ENCODE peak calls at places on chromosomes 11 and 22, in nine cellular contexts. One of them, this sample, is unnamed.

GRCh38 chr22:49992921-49993648 is 19.5 kb downstream of the IL17REL start:
- DNase-seq in body of pancreas: peak
- DNase-seq in GM12865: peak
- DNase-seq in IMR-90: peak
- DNase-seq in A549: peak
- DNase-seq in foreskin fibroblast: peak
- DNase-seq in colonic mucosa: peak
- DNase-seq in epithelial cell of esophagus: peak
- DNase-seq in bronchial epithelial cell: peak
- DNase-seq in this sample: no peak

GRCh38 chr11:77249427-77249826 is 52.1 kb downstream of the GDPD4 start:
- DNase-seq in body of pancreas: no peak
- DNase-seq in GM12865: no peak
- DNase-seq in IMR-90: peak
- DNase-seq in A549: no peak
- DNase-seq in foreskin fibroblast: peak
- DNase-seq in colonic mucosa: no peak
- DNase-seq in epithelial cell of esophagus: peak
- DNase-seq in bronchial epithelial cell: peak
- DNase-seq in this sample: no peak

GRCh38 chr11:27395556-27396258 is 32.7 kb upstream of the CCDC34 start:
- DNase-seq in body of pancreas: peak
- DNase-seq in GM12865: no peak
- DNase-seq in IMR-90: peak
- DNase-seq in A549: peak
- DNase-seq in foreskin fibroblast: no peak
- DNase-seq in colonic mucosa: peak
- DNase-seq in epithelial cell of esophagus: peak
- DNase-seq in bronchial epithelial cell: peak
- DNase-seq in this sample: no peak

GRCh38 chr22:36417281-36417686 is 29.5 kb upstream of the MYH9 start:
- DNase-seq in body of pancreas: peak
- DNase-seq in GM12865: peak
- DNase-seq in IMR-90: peak
- DNase-seq in A549: no peak
- DNase-seq in foreskin fibroblast: peak
- DNase-seq in colonic mucosa: peak
- DNase-seq in epithelial cell of esophagus: peak
- DNase-seq in bronchial epithelial cell: peak
- DNase-seq in this sample: no peak

GRCh38 chr22:28341001-28341400 is 338.6 kb downstream of the TTC28 start:
- DNase-seq in body of pancreas: no peak
- DNase-seq in GM12865: no peak
- DNase-seq in IMR-90: peak
- DNase-seq in A549: no peak
- DNase-seq in foreskin fibroblast: peak
- DNase-seq in colonic mucosa: no peak
- DNase-seq in epithelial cell of esophagus: peak
- DNase-seq in bronchial epithelial cell: peak
- DNase-seq in this sample: no peak

GRCh38 chr11:61472868-61473267 is 35.7 kb upstream of the LRRC10B start:
- DNase-seq in body of pancreas: peak
- DNase-seq in GM12865: no peak
- DNase-seq in IMR-90: peak
- DNase-seq in A549: no peak
- DNase-seq in foreskin fibroblast: peak
- DNase-seq in colonic mucosa: no peak
- DNase-seq in epithelial cell of esophagus: no peak
- DNase-seq in bronchial epithelial cell: no peak
- DNase-seq in this sample: no peak

GRCh38 chr22:20146777-20147176 is 4.1 kb downstream of the CCDC188 start:
- DNase-seq in body of pancreas: no peak
- DNase-seq in GM12865: no peak
- DNase-seq in IMR-90: no peak
- DNase-seq in A549: no peak
- DNase-seq in foreskin fibroblast: no peak
- DNase-seq in colonic mucosa: no peak
- DNase-seq in epithelial cell of esophagus: no peak
- DNase-seq in bronchial epithelial cell: no peak
- DNase-seq in this sample: no peak

GRCh38 chr11:111730871-111731591 is 35.2 kb downstream of the PPP2R1B start:
- DNase-seq in body of pancreas: peak
- DNase-seq in GM12865: no peak
- DNase-seq in IMR-90: no peak
- DNase-seq in A549: peak
- DNase-seq in foreskin fibroblast: peak
- DNase-seq in colonic mucosa: peak
- DNase-seq in epithelial cell of esophagus: peak
- DNase-seq in bronchial epithelial cell: peak
- DNase-seq in this sample: no peak

GRCh38 chr11:912266-912665 is 1.7 kb upstream of the CHID1 start:
- DNase-seq in body of pancreas: no peak
- DNase-seq in GM12865: no peak
- DNase-seq in IMR-90: no peak
- DNase-seq in A549: no peak
- DNase-seq in foreskin fibroblast: no peak
- DNase-seq in colonic mucosa: no peak
- DNase-seq in epithelial cell of esophagus: no peak
- DNase-seq in bronchial epithelial cell: no peak
- DNase-seq in this sample: no peak

GRCh38 chr11:913043-913442 is 2.4 kb upstream of the CHID1 start:
- DNase-seq in body of pancreas: no peak
- DNase-seq in GM12865: no peak
- DNase-seq in IMR-90: no peak
- DNase-seq in A549: no peak
- DNase-seq in foreskin fibroblast: no peak
- DNase-seq in colonic mucosa: no peak
- DNase-seq in epithelial cell of esophagus: no peak
- DNase-seq in bronchial epithelial cell: no peak
- DNase-seq in this sample: no peak

GRCh38 chr11:910589-911030 is at the start of gene CHID1:
- DNase-seq in body of pancreas: peak
- DNase-seq in GM12865: peak
- DNase-seq in IMR-90: peak
- DNase-seq in A549: peak
- DNase-seq in foreskin fibroblast: peak
- DNase-seq in colonic mucosa: peak
- DNase-seq in epithelial cell of esophagus: peak
- DNase-seq in bronchial epithelial cell: peak
- DNase-seq in this sample: peak

GRCh38 chr11:911031-911889 is 650 bp upstream of the CHID1 start:
- DNase-seq in body of pancreas: peak
- DNase-seq in GM12865: peak
- DNase-seq in IMR-90: peak
- DNase-seq in A549: peak
- DNase-seq in foreskin fibroblast: peak
- DNase-seq in colonic mucosa: peak
- DNase-seq in epithelial cell of esophagus: peak
- DNase-seq in bronchial epithelial cell: peak
- DNase-seq in this sample: no peak

DNA sequence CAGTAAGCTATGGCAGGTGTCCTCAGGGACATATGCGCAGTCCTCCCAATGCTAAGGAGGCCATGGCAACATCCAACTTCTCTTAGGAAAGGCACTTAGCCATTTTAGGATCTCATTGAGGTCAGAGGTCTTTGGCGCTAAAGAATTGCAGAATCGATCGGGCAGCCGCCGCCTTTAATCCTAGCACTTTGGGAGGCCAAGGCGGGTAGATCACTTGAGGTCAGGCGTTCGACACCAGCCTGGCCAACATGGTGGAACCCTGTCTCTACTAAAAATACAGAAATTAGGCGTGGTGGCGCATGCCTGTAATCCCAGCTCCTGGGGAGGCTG is 1.2 kb upstream of the CHID1 start:
- DNase-seq in body of pancreas: no peak
- DNase-seq in GM12865: no peak
- DNase-seq in IMR-90: no peak
- DNase-seq in A549: no peak
- DNase-seq in foreskin fibroblast: no peak
- DNase-seq in colonic mucosa: no peak
- DNase-seq in epithelial cell of esophagus: no peak
- DNase-seq in bronchial epithelial cell: no peak
- DNase-seq in this sample: no peak
- H3K4me3 ChIP-seq in body of pancreas: no peak
- H3K4me3 ChIP-seq in GM12865: peak
- H3K4me3 ChIP-seq in IMR-90: no peak
- H3K4me3 ChIP-seq in A549: peak
- H3K4me3 ChIP-seq in foreskin fibroblast: peak
- H3K4me3 ChIP-seq in colonic mucosa: no peak
- H3K4me3 ChIP-seq in epithelial cell of esophagus: peak
- H3K4me3 ChIP-seq in bronchial epithelial cell: no peak
- H3K4me3 ChIP-seq in this sample: peak

DNA sequence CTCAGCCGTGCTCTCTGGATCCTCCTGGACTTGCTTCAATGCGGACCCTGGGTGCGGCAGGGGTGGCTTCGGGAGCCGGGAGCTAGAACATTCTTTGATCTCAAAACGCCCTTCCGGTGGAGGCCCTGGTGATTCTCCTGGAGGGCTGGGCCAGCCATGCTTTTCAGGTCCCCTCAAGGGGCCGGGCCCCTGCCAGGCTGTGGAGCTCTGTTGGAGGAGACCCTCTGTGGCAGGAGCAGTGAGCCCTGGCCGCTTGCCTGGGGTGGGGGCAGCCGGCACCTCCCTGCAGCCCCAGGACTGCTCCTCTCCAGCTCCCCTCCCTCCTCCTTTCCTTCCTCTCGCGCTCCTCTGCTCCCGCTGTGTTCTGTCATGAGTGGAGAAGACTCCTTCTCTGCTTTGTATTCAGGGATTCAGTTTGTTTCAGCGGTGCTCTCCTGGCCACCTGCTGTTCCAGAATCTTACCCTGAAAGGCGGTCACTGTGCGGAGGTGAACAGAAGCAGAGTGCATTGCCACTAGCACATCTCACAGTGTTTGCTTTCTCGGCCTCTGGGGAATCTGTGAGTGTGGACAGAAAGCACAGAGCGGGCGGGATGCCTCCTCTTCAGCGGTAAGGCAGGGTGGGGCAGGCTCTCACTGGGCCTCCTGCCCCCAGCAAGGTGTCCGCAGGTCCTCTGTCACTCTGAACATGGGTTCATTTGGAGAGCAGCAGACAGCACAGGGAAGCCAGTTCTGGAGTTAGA is 289.2 kb downstream of the TBC1D22A start:
- DNase-seq in body of pancreas: no peak
- DNase-seq in GM12865: no peak
- DNase-seq in IMR-90: no peak
- DNase-seq in A549: no peak
- DNase-seq in foreskin fibroblast: no peak
- DNase-seq in colonic mucosa: no peak
- DNase-seq in epithelial cell of esophagus: no peak
- DNase-seq in bronchial epithelial cell: no peak
- DNase-seq in this sample: no peak
- H3K4me3 ChIP-seq in body of pancreas: no peak
- H3K4me3 ChIP-seq in GM12865: no peak
- H3K4me3 ChIP-seq in IMR-90: no peak
- H3K4me3 ChIP-seq in A549: no peak
- H3K4me3 ChIP-seq in foreskin fibroblast: no peak
- H3K4me3 ChIP-seq in colonic mucosa: no peak
- H3K4me3 ChIP-seq in epithelial cell of esophagus: no peak
- H3K4me3 ChIP-seq in bronchial epithelial cell: no peak
- H3K4me3 ChIP-seq in this sample: no peak

DNA sequence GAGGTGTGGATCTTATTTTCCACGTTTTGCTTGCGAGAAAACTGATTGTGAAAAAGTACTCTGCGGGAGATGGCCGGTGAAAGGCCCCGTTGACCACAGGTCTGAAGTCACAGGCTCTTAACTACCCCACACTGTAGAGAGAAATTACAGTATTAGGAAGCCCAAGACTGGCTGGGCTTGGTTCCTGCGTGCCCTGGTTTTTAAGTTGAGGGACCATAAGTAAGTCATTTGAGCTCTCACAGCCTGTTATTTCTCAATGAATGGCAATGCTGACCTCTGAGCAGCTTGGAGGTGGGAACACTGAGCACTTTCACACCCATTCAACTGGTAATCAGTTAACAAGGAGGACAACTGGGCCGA is 444 bp upstream of the RAB38 start:
- DNase-seq in body of pancreas: peak
- DNase-seq in GM12865: peak
- DNase-seq in IMR-90: peak
- DNase-seq in A549: no peak
- DNase-seq in foreskin fibroblast: peak
- DNase-seq in colonic mucosa: no peak
- DNase-seq in epithelial cell of esophagus: peak
- DNase-seq in bronchial epithelial cell: no peak
- DNase-seq in this sample: no peak
- H3K4me3 ChIP-seq in body of pancreas: no peak
- H3K4me3 ChIP-seq in GM12865: no peak
- H3K4me3 ChIP-seq in IMR-90: no peak
- H3K4me3 ChIP-seq in A549: peak
- H3K4me3 ChIP-seq in foreskin fibroblast: peak
- H3K4me3 ChIP-seq in colonic mucosa: peak
- H3K4me3 ChIP-seq in epithelial cell of esophagus: peak
- H3K4me3 ChIP-seq in bronchial epithelial cell: peak
- H3K4me3 ChIP-seq in this sample: peak

GRCh38 chr22:17121235-17122195 is at the start of gene TMEM121B:
- DNase-seq in body of pancreas: peak
- DNase-seq in GM12865: no peak
- DNase-seq in IMR-90: peak
- DNase-seq in A549: peak
- DNase-seq in foreskin fibroblast: peak
- DNase-seq in colonic mucosa: no peak
- DNase-seq in epithelial cell of esophagus: peak
- DNase-seq in bronchial epithelial cell: no peak
- DNase-seq in this sample: no peak
- H3K4me3 ChIP-seq in body of pancreas: peak
- H3K4me3 ChIP-seq in GM12865: no peak
- H3K4me3 ChIP-seq in IMR-90: peak
- H3K4me3 ChIP-seq in A549: peak
- H3K4me3 ChIP-seq in foreskin fibroblast: peak
- H3K4me3 ChIP-seq in colonic mucosa: peak
- H3K4me3 ChIP-seq in epithelial cell of esophagus: peak
- H3K4me3 ChIP-seq in bronchial epithelial cell: peak
- H3K4me3 ChIP-seq in this sample: peak

GRCh38 chr11:13183094-13183825 is 94.3 kb upstream of the BMAL1 start:
- DNase-seq in body of pancreas: no peak
- DNase-seq in GM12865: peak
- DNase-seq in IMR-90: peak
- DNase-seq in A549: peak
- DNase-seq in foreskin fibroblast: peak
- DNase-seq in colonic mucosa: no peak
- DNase-seq in epithelial cell of esophagus: peak
- DNase-seq in bronchial epithelial cell: peak
- DNase-seq in this sample: no peak
- H3K4me3 ChIP-seq in body of pancreas: no peak
- H3K4me3 ChIP-seq in GM12865: no peak
- H3K4me3 ChIP-seq in IMR-90: no peak
- H3K4me3 ChIP-seq in A549: peak
- H3K4me3 ChIP-seq in foreskin fibroblast: peak
- H3K4me3 ChIP-seq in colonic mucosa: no peak
- H3K4me3 ChIP-seq in epithelial cell of esophagus: peak
- H3K4me3 ChIP-seq in bronchial epithelial cell: no peak
- H3K4me3 ChIP-seq in this sample: peak

DNA sequence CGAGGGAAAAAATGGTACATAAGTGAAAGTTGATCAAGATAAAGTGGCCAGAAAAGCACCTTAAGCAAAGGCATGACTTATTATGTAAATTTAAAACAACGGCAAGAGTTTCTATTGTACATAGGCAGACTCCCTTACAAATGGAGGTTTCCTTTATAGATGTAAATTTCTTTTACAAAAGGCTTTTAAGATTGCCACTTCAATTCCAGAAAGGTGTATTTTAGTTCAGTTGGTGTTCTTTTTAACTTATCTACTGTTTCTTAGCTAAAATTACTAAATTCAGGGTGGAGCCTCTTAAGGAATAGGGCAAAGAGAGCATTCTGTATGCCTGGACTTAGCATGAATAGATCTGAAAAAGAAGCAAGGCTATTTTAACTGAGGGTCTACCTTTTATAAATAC is 24.9 kb upstream of the GNAZ start:
- DNase-seq in body of pancreas: no peak
- DNase-seq in GM12865: no peak
- DNase-seq in IMR-90: no peak
- DNase-seq in A549: no peak
- DNase-seq in foreskin fibroblast: no peak
- DNase-seq in colonic mucosa: no peak
- DNase-seq in epithelial cell of esophagus: no peak
- DNase-seq in bronchial epithelial cell: no peak
- DNase-seq in this sample: no peak
- H3K4me3 ChIP-seq in body of pancreas: no peak
- H3K4me3 ChIP-seq in GM12865: no peak
- H3K4me3 ChIP-seq in IMR-90: no peak
- H3K4me3 ChIP-seq in A549: no peak
- H3K4me3 ChIP-seq in foreskin fibroblast: no peak
- H3K4me3 ChIP-seq in colonic mucosa: no peak
- H3K4me3 ChIP-seq in epithelial cell of esophagus: no peak
- H3K4me3 ChIP-seq in bronchial epithelial cell: no peak
- H3K4me3 ChIP-seq in this sample: no peak